ENCODE peak calls at places on chromosome 3, in four cellular contexts. J is GM12878, L is K562, T is HL-60. O is an unnamed sample.

GRCh38 chr3:112010631-112011030 is 11.9 kb downstream of the TAGLN3 start:
- DNase-seq in J (no peak), L (no peak), T (no peak), O (no peak)

GRCh38 chr3:149307435-149307783 is 26.0 kb downstream of the TM4SF18 start:
- DNase-seq in J (no peak), L (no peak), T (peak), O (no peak)

GRCh38 chr3:72446406-72447058 is 401.7 kb downstream of the SHQ1 start:
- DNase-seq in J (no peak), L (no peak), T (peak), O (no peak)

GRCh38 chr3:159881828-159882309 is 106.8 kb upstream of the IL12A start:
- DNase-seq in J (no peak), L (no peak), T (no peak), O (no peak)

GRCh38 chr3:125001557-125002413 is 54.0 kb downstream of the HEG1 start:
- DNase-seq in J (no peak), L (no peak), T (no peak), O (no peak)

GRCh38 chr3:183629546-183630301 is 5.7 kb upstream of the KLHL24 start:
- DNase-seq in J (no peak), L (peak), T (no peak), O (no peak)

GRCh38 chr3:113234688-113235260 is 23.4 kb downstream of the BOC start:
- DNase-seq in J (no peak), L (no peak), T (no peak), O (no peak)

GRCh38 chr3:75303676-75304075 is 360.5 kb upstream of the FRG2C start:
- DNase-seq in J (no peak), L (no peak), T (no peak), O (no peak)

GRCh38 chr3:101235048-101235447 is 85.3 kb downstream of the IMPG2 start:
- DNase-seq in J (no peak), L (no peak), T (no peak), O (no peak)

GRCh38 chr3:180036678-180037455 is at the start of gene PEX5L:
- DNase-seq in J (no peak), L (no peak), T (peak), O (no peak)

GRCh38 chr3:78507196-78507984 is 1260.4 kb downstream of the ROBO1 start:
- DNase-seq in J (no peak), L (no peak), T (no peak), O (no peak)

GRCh38 chr3:143142354-143142753 is 22.8 kb downstream of the CHST2 start:
- DNase-seq in J (no peak), L (no peak), T (no peak), O (no peak)

GRCh38 chr3:170178631-170179030 is 2.9 kb downstream of the PHC3 start:
- DNase-seq in J (no peak), L (no peak), T (peak), O (peak)

GRCh38 chr3:143190101-143190500 is 70.5 kb downstream of the CHST2 start:
- DNase-seq in J (no peak), L (no peak), T (no peak), O (no peak)

GRCh38 chr3:175590745-175591144 is 731.6 kb downstream of the NAALADL2 start:
- DNase-seq in J (no peak), L (no peak), T (no peak), O (no peak)

GRCh38 chr3:5168110-5168509 is 19.4 kb upstream of the EDEM1 start:
- DNase-seq in J (no peak), L (no peak), T (no peak), O (no peak)

GRCh38 chr3:5170975-5171374 is 16.5 kb upstream of the EDEM1 start:
- DNase-seq in J (no peak), L (no peak), T (no peak), O (no peak)

GRCh38 chr3:5162102-5162501 is 25.4 kb upstream of the EDEM1 start:
- DNase-seq in J (no peak), L (no peak), T (no peak), O (no peak)

GRCh38 chr3:5165698-5166097 is 21.8 kb upstream of the EDEM1 start:
- DNase-seq in J (no peak), L (no peak), T (no peak), O (no peak)

GRCh38 chr3:5166846-5167245 is 20.7 kb upstream of the EDEM1 start:
- DNase-seq in J (no peak), L (no peak), T (no peak), O (no peak)
- TF ChIP-seq SPI1 in J (no peak), L (no peak), T (no peak), O (no peak)

GRCh38 chr3:43764012-43764411 is 73.3 kb downstream of the ABHD5 start:
- DNase-seq in J (no peak), L (no peak), T (no peak), O (no peak)
- TF ChIP-seq SPI1 in J (no peak), L (no peak), T (no peak), O (no peak)

DNA sequence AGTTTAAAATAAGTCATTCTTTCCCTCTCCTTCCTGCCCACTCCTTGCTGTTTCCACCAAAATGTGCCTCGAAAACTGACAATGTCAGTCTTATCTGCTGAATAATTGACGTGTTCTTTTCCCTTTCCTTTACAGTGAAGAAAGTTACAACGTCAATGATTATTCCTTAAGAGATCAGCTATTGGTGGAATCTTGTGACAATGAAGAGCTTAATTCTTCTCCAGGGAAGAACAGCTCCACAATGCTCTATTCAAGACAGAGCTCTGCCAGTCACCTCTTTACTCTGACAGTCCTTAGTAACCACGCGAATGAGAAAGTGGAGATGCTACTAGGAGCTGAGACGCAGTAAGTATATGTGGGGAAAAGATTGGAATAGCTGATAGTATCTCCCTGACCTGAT is 84.1 kb downstream of the DHX36 start:
- DNase-seq in J (no peak), L (no peak), T (no peak), O (no peak)
- TF ChIP-seq SPI1 in J (no peak), L (no peak), T (no peak), O (no peak)

GRCh38 chr3:161660706-161661105 is 164.1 kb downstream of the OTOL1 start:
- DNase-seq in J (no peak), L (no peak), T (no peak), O (no peak)
- TF ChIP-seq SPI1 in J (no peak), L (no peak), T (no peak), O (no peak)

GRCh38 chr3:152386208-152386607 is 117.5 kb downstream of the MBNL1 start:
- DNase-seq in J (no peak), L (no peak), T (no peak), O (no peak)
- TF ChIP-seq SPI1 in J (no peak), L (no peak), T (no peak), O (no peak)

GRCh38 chr3:122961146-122961545 is 66.4 kb downstream of the SEMA5B start:
- DNase-seq in J (no peak), L (no peak), T (no peak), O (no peak)
- TF ChIP-seq SPI1 in J (no peak), L (no peak), T (no peak), O (no peak)

O was measured in GM12891.